ENCODE peak calls at places on chromosomes 12 and 14, in seven cellular contexts. N is OCI-LY7, U is K562, J is H1, C is astrocyte, X is neural progenitor cell, Z is DND-41. P is an unnamed sample.

GRCh38 chr14:61864329-61864898 is 102.2 kb downstream of the SNAPC1 start:
- DNase-seq in J (no peak), Z (no peak), U (no peak), C (no peak), X (no peak), N (no peak), P (no peak)

GRCh38 chr12:112716099-112717093 is 75.2 kb upstream of the RPH3A start:
- DNase-seq in C (no peak), J (peak), X (peak), Z (peak), U (peak), N (peak), P (no peak)

GRCh38 chr12:129551441-129551840 is 352.4 kb downstream of the TMEM132D start:
- DNase-seq in X (no peak), U (no peak), J (no peak), N (no peak), C (no peak), Z (no peak), P (no peak)

GRCh38 chr12:82873951-82874350 is 187.2 kb downstream of the TMTC2 start:
- DNase-seq in N (no peak), U (no peak), C (no peak), X (peak), J (no peak), Z (no peak), P (no peak)

GRCh38 chr14:55116246-55117030 is 12.6 kb upstream of the LGALS3 start:
- DNase-seq in J (no peak), X (no peak), U (no peak), C (no peak), Z (no peak), N (no peak), P (no peak)

GRCh38 chr12:52193991-52194390 is 2.2 kb upstream of the KRT80 start:
- DNase-seq in Z (no peak), X (no peak), C (no peak), U (no peak), J (no peak), N (no peak), P (no peak)

GRCh38 chr12:126734738-126735137 is 1532.2 kb upstream of the TMEM132C start:
- DNase-seq in J (no peak), X (peak), C (no peak), U (no peak), N (no peak), Z (no peak), P (no peak)

GRCh38 chr14:73944432-73945158 is 5.3 kb downstream of the FAM161B start:
- DNase-seq in U (no peak), Z (no peak), X (no peak), N (no peak), J (no peak), C (no peak), P (no peak)

GRCh38 chr12:40336573-40337199 is 111.9 kb downstream of the LRRK2 start:
- DNase-seq in C (peak), N (peak), U (peak), Z (no peak), J (no peak), X (no peak), P (no peak)

GRCh38 chr14:105145381-105146180 is 23.0 kb downstream of the JAG2 start:
- DNase-seq in J (peak), X (no peak), U (no peak), C (no peak), Z (no peak), N (no peak), P (peak)

GRCh38 chr14:49881296-49882006 is 11.4 kb upstream of the ARF6 start:
- DNase-seq in Z (no peak), X (no peak), J (peak), C (no peak), U (no peak), N (no peak), P (no peak)

GRCh38 chr12:2884810-2885209 is 5.9 kb upstream of the TULP3 start:
- DNase-seq in N (no peak), U (no peak), J (no peak), C (no peak), X (no peak), Z (no peak), P (peak)

GRCh38 chr12:25725874-25726273 is 172.8 kb upstream of the LMNTD1 start:
- DNase-seq in Z (no peak), X (no peak), C (peak), N (no peak), J (no peak), U (no peak), P (no peak)

GRCh38 chr12:20234474-20234873 is 133.9 kb upstream of the PDE3A start:
- DNase-seq in C (no peak), N (no peak), J (no peak), U (no peak), Z (no peak), X (no peak), P (no peak)
- H3K4me2 ChIP-seq in C (no peak), N (no peak), J (no peak), U (no peak), Z (no peak), X (no peak), P (no peak)

GRCh38 chr12:27293463-27293862 is 39.2 kb upstream of the BMAL2 start:
- DNase-seq in U (no peak), N (no peak), X (no peak), J (no peak), Z (no peak), C (peak), P (no peak)
- H3K27ac ChIP-seq in U (no peak), N (no peak), X (no peak), J (no peak), Z (no peak), C (no peak), P (peak)

DNA sequence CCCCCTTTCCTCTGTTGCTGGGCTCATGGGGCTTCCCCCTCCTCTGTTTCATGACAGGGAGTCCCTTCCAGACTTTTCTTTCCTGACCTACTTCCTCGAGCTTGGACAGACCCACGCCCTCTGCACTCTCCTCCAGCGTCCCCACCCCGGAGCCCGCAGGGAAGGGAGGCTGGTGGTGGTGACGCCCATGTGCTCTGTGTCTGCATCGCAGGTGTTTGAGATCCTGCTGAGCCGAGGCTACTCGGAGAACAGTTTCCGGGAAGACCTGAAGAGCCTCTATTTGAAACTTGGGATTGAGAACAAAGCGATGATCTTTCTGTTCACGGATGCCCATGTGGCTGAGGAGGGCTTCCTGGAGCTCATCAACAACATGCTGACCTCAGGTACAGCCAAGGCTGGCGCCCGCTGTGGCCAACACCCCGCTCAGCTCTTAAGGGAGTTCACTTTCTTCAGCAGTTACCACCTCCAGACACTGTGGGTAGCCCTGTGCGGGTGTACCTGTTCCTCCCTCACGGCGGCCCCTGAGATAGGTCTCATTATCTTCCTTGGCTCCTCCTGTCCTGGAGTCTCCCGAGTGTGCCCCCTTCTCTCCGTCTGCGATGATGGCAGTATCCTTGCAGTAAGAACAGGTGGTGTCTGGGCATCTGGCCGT is 85.6 kb downstream of the CCDC92 start:
- DNase-seq in N (no peak), X (no peak), C (no peak), J (no peak), U (no peak), Z (no peak), P (no peak)
- H3K4me2 ChIP-seq in N (no peak), X (no peak), C (no peak), J (no peak), U (no peak), Z (no peak), P (no peak)

GRCh38 chr14:95294320-95294719 is 25.4 kb downstream of the CLMN start:
- DNase-seq in U (no peak), N (no peak), J (no peak), C (no peak), X (no peak), Z (no peak), P (no peak)
- H3K27ac ChIP-seq in U (no peak), N (no peak), J (no peak), C (no peak), X (no peak), Z (no peak), P (no peak)

GRCh38 chr12:121810833-121811433 is 7.1 kb downstream of the SETD1B start:
- DNase-seq in N (no peak), C (no peak), X (no peak), Z (no peak), U (no peak), J (no peak), P (no peak)

GRCh38 chr12:121810234-121810817 is 6.5 kb downstream of the SETD1B start:
- DNase-seq in C (no peak), X (no peak), J (no peak), N (no peak), U (no peak), Z (no peak), P (no peak)

GRCh38 chr12:121812320-121812871 is 8.6 kb downstream of the SETD1B start:
- DNase-seq in X (peak), C (peak), J (peak), Z (no peak), N (peak), U (peak), P (peak)

GRCh38 chr12:121812921-121813896 is 9.4 kb downstream of the SETD1B start:
- DNase-seq in Z (no peak), J (no peak), U (peak), N (no peak), X (no peak), C (no peak), P (no peak)

GRCh38 chr12:121811434-121812319 is 7.9 kb downstream of the SETD1B start:
- DNase-seq in J (peak), C (no peak), N (peak), U (peak), Z (peak), X (peak), P (peak)
- H3K4me2 ChIP-seq in J (peak), C (peak), N (peak), U (peak), Z (peak), X (peak), P (peak)

GRCh38 chr12:111384596-111384995 is 15.7 kb upstream of the PHETA1 start:
- DNase-seq in J (no peak), U (no peak), Z (no peak), N (no peak), X (no peak), C (no peak), P (no peak)
- H3K27ac ChIP-seq in J (no peak), U (no peak), Z (no peak), N (no peak), X (no peak), C (no peak), P (no peak)

DNA sequence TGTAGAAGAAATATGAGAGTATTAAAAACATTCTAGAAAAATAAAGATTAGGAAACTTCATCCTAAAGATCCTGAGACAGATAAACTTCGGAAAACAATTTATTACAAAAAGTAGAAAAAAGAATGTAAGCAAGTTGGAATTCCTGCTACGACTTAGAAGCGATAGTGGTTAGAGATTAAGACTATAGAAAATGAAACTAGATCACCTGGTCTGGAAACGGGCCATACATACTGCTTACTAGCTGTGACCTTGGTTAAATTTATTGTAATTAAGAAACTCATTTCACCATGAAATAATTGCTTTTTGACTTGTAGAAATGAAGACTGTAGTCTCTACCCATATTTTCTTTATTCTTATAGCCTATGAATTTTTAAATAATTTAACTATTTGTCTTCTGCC is 614.1 kb downstream of the SLC16A7 start:
- DNase-seq in J (no peak), X (no peak), N (no peak), Z (no peak), U (no peak), C (no peak), P (no peak)
- H3K4me2 ChIP-seq in J (no peak), X (no peak), N (no peak), Z (no peak), U (peak), C (no peak), P (no peak)

GRCh38 chr12:93373847-93374723 is 3.6 kb upstream of the NUDT4 start:
- DNase-seq in J (no peak), N (no peak), Z (no peak), U (no peak), C (no peak), X (peak), P (peak)
- H3K27ac ChIP-seq in J (no peak), N (no peak), Z (no peak), U (peak), C (no peak), X (no peak), P (no peak)

DNA sequence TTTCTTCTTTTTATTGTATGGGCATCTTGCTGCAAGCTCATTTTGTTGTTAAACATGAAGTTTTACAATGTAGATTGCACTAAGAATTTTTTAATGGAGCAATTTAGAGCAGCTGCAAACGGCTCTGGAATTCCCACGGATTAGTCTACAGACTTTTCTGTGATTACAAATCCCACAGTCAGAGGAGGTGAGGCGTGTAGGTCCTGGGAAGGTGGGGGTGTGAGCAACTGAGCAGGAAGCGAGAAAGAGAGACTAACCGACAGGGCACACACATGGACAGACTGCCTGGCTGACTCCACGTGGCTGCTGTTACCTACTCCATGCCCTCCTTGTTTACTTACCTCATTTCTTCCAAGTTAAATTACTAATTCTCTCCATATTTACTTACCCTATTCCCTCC is 348.5 kb downstream of the NPAS3 start:
- DNase-seq in U (no peak), Z (no peak), C (peak), X (no peak), J (no peak), N (no peak), P (no peak)
- H3K4me2 ChIP-seq in U (no peak), Z (no peak), C (no peak), X (no peak), J (no peak), N (no peak), P (no peak)